ENCODE peak calls at places on chromosomes 4 and X, in nine cellular contexts. R is central memory CD4-positive, alpha-beta T cell; G is mammary epithelial cell; E is stimulated activated CD4-positive, alpha-beta T cell treated with anti-CD3 and anti-CD28 coated beads, Interleukin-15, amount 100 ng/mL, for 24 hours; X is BJ; Y is foreskin fibroblast; Q is astrocyte of the spinal cord; K is mesenchymal stem cell; M is D341Med. S is an unnamed sample.

GRCh38 chr4:69322055-69322454 is 41.8 kb downstream of the UGT2B28 start:
- DNase-seq in K (peak), R (no peak), E (no peak), M (no peak), Q (peak), Y (no peak), X (no peak), G (peak), S (peak)

GRCh38 chrX:8848921-8849320 is 47.7 kb upstream of the FAM9A start:
- DNase-seq in K (no peak), Y (no peak), R (no peak), M (no peak), E (no peak), G (peak), Q (no peak), X (peak), S (no peak)

GRCh38 chr4:18020671-18021469 is 685 bp downstream of the LCORL start:
- DNase-seq in X (peak), G (peak), E (peak), Q (peak), M (peak), Y (peak), R (peak), K (peak), S (peak)

GRCh38 chr4:111433436-111433835 is 711.8 kb upstream of the FAM241A start:
- DNase-seq in E (no peak), G (no peak), K (no peak), R (no peak), X (no peak), Y (no peak), Q (no peak), M (no peak), S (no peak)

GRCh38 chr4:10008208-10009005 is 12.9 kb downstream of the SLC2A9 start:
- DNase-seq in Q (peak), X (no peak), R (no peak), E (no peak), M (no peak), G (peak), K (no peak), Y (no peak), S (peak)

GRCh38 chr4:151850751-151851150 is 89.9 kb upstream of the GATB start:
- DNase-seq in Y (peak), E (no peak), R (no peak), M (no peak), Q (peak), X (peak), G (peak), K (peak), S (peak)

GRCh38 chr4:879730-880079 is 52.4 kb downstream of the GAK start:
- DNase-seq in G (no peak), E (peak), Y (no peak), X (no peak), M (no peak), Q (no peak), R (peak), K (no peak), S (no peak)

GRCh38 chr4:81600511-81601269 is 129.0 kb upstream of the RASGEF1B start:
- DNase-seq in R (no peak), M (no peak), K (peak), G (no peak), Q (no peak), X (no peak), Y (no peak), E (no peak), S (no peak)

GRCh38 chrX:68894513-68895338 is 65.9 kb downstream of the EFNB1 start:
- DNase-seq in E (peak), K (peak), Y (peak), G (peak), X (no peak), R (no peak), M (no peak), Q (peak), S (peak)

GRCh38 chr4:38600575-38600974 is 63.4 kb upstream of the KLF3 start:
- DNase-seq in K (no peak), G (no peak), M (no peak), X (no peak), Y (no peak), Q (no peak), E (no peak), R (no peak), S (peak)

S was measured in MCF 10A.